ENCODE peak calls at places on chromosome 20, in six cellular contexts. I, M, H, Q, Y and K are unnamed samples.

GRCh38 chr20:61581825-61582188 is 329.7 kb downstream of the CDH4 start:
- DNase-seq in I (no peak), H (no peak), Q (no peak), Y (no peak), M (no peak), K (no peak)

GRCh38 chr20:3871549-3872265 is 17.5 kb upstream of the PANK2 start:
- DNase-seq in I (no peak), Y (no peak), H (no peak), M (no peak), Q (peak), K (no peak)

GRCh38 chr20:19915111-19915798 is 101.9 kb upstream of the NAA20 start:
- DNase-seq in I (no peak), H (no peak), M (no peak), Y (no peak), Q (no peak), K (no peak)

GRCh38 chr20:56995635-56996075 is 270.8 kb downstream of the BMP7 start:
- DNase-seq in Q (peak), I (no peak), M (no peak), H (no peak), Y (no peak), K (no peak)

GRCh38 chr20:63351811-63352591 is 9.1 kb downstream of the CHRNA4 start:
- DNase-seq in I (peak), Q (no peak), Y (peak), M (peak), H (no peak), K (no peak)

GRCh38 chr20:6707231-6707870 is 60.1 kb upstream of the BMP2 start:
- DNase-seq in I (no peak), Q (peak), Y (no peak), H (no peak), M (no peak), K (no peak)

GRCh38 chr20:21302645-21303060 is 478 bp upstream of the XRN2 start:
- DNase-seq in H (no peak), Q (peak), I (no peak), Y (no peak), M (peak), K (no peak)

GRCh38 chr20:5612476-5613291 is 137.5 kb upstream of the SHLD1 start:
- DNase-seq in M (no peak), I (no peak), Y (no peak), H (peak), Q (peak), K (no peak)

GRCh38 chr20:41180599-41181333 is 43.4 kb downstream of the PLCG1 start:
- DNase-seq in Q (no peak), H (no peak), M (no peak), Y (no peak), I (no peak), K (no peak)

GRCh38 chr20:48314925-48315592 is 512.7 kb downstream of the PREX1 start:
- DNase-seq in I (no peak), Y (no peak), Q (no peak), M (no peak), H (no peak), K (no peak)

GRCh38 chr20:19813839-19814238 is 55.8 kb downstream of the RIN2 start:
- DNase-seq in H (no peak), M (peak), I (no peak), Y (no peak), Q (no peak), K (no peak)